ENCODE peak calls at places on chromosomes 11 and 22, in five cellular contexts. One of them, this sample, is unnamed.

GRCh38 chr11:102158151-102158734 is 48.0 kb downstream of the YAP1 start:
- ATAC-seq in CD4-positive, CD25-positive, alpha-beta regulatory T cell: no peak
- ATAC-seq in RWPE2: peak; percentile 48
- ATAC-seq in upper lobe of left lung: no peak
- ATAC-seq in body of pancreas: no peak
- ATAC-seq in this sample: no peak

GRCh38 chr22:22742641-22743040 is 98.2 kb downstream of the GGTLC2 start:
- ATAC-seq in CD4-positive, CD25-positive, alpha-beta regulatory T cell: no peak
- ATAC-seq in RWPE2: no peak
- ATAC-seq in upper lobe of left lung: no peak
- ATAC-seq in body of pancreas: no peak
- ATAC-seq in this sample: no peak

GRCh38 chr11:123219066-123219697 is 24.1 kb upstream of the CLMP start:
- ATAC-seq in CD4-positive, CD25-positive, alpha-beta regulatory T cell: no peak
- ATAC-seq in RWPE2: no peak
- ATAC-seq in upper lobe of left lung: peak; percentile 51
- ATAC-seq in body of pancreas: no peak
- ATAC-seq in this sample: peak; percentile 56

GRCh38 chr11:121561240-121561639 is 108.5 kb upstream of the SORL1-AS1 start:
- ATAC-seq in CD4-positive, CD25-positive, alpha-beta regulatory T cell: no peak
- ATAC-seq in RWPE2: no peak
- ATAC-seq in upper lobe of left lung: no peak
- ATAC-seq in body of pancreas: no peak
- ATAC-seq in this sample: no peak

GRCh38 chr11:76085321-76085720 is 121.0 kb downstream of the WNT11 start:
- ATAC-seq in CD4-positive, CD25-positive, alpha-beta regulatory T cell: no peak
- ATAC-seq in RWPE2: no peak
- ATAC-seq in upper lobe of left lung: no peak
- ATAC-seq in body of pancreas: no peak
- ATAC-seq in this sample: no peak

GRCh38 chr11:107043242-107043991 is 25.1 kb upstream of the GUCY1A2 start:
- ATAC-seq in CD4-positive, CD25-positive, alpha-beta regulatory T cell: no peak
- ATAC-seq in RWPE2: peak; percentile 88
- ATAC-seq in upper lobe of left lung: no peak
- ATAC-seq in body of pancreas: no peak
- ATAC-seq in this sample: no peak

GRCh38 chr22:50568626-50569025 is 5.9 kb upstream of the SYCE3 start:
- ATAC-seq in CD4-positive, CD25-positive, alpha-beta regulatory T cell: no peak
- ATAC-seq in RWPE2: no peak
- ATAC-seq in upper lobe of left lung: no peak
- ATAC-seq in body of pancreas: peak; percentile 64
- ATAC-seq in this sample: no peak

GRCh38 chr22:24976442-24977218 is 24.1 kb downstream of the KIAA1671 start:
- ATAC-seq in CD4-positive, CD25-positive, alpha-beta regulatory T cell: no peak
- ATAC-seq in RWPE2: peak; percentile 32
- ATAC-seq in upper lobe of left lung: no peak
- ATAC-seq in body of pancreas: no peak
- ATAC-seq in this sample: no peak

GRCh38 chr11:27621440-27622161 is 78.7 kb downstream of the BDNF start:
- ATAC-seq in CD4-positive, CD25-positive, alpha-beta regulatory T cell: no peak
- ATAC-seq in RWPE2: no peak
- ATAC-seq in upper lobe of left lung: no peak
- ATAC-seq in body of pancreas: no peak
- ATAC-seq in this sample: no peak

GRCh38 chr11:70159612-70160570 is 43.2 kb upstream of the FADD start:
- ATAC-seq in CD4-positive, CD25-positive, alpha-beta regulatory T cell: no peak
- ATAC-seq in RWPE2: peak; percentile 90
- ATAC-seq in upper lobe of left lung: no peak
- ATAC-seq in body of pancreas: no peak
- ATAC-seq in this sample: no peak

GRCh38 chr11:116830184-116830912 is 641 bp downstream of the APOC3 start:
- ATAC-seq in CD4-positive, CD25-positive, alpha-beta regulatory T cell: no peak
- ATAC-seq in RWPE2: no peak
- ATAC-seq in upper lobe of left lung: no peak
- ATAC-seq in body of pancreas: no peak
- ATAC-seq in this sample: no peak
- H3K4me3 ChIP-seq in CD4-positive, CD25-positive, alpha-beta regulatory T cell: no peak overlapping the region
- H3K4me3 ChIP-seq in RWPE2: no peak overlapping the region
- H3K4me3 ChIP-seq in upper lobe of left lung: no peak overlapping the region
- H3K4me3 ChIP-seq in body of pancreas: no peak overlapping the region
- H3K4me3 ChIP-seq in this sample: no peak overlapping the region

GRCh38 chr11:128728767-128729587 is 35.1 kb downstream of the FLI1 start:
- ATAC-seq in CD4-positive, CD25-positive, alpha-beta regulatory T cell: peak; percentile 42
- ATAC-seq in RWPE2: no peak
- ATAC-seq in upper lobe of left lung: no peak
- ATAC-seq in body of pancreas: no peak
- ATAC-seq in this sample: no peak
- H3K4me3 ChIP-seq in CD4-positive, CD25-positive, alpha-beta regulatory T cell: peak overlapping the region; percentile 77
- H3K4me3 ChIP-seq in RWPE2: no peak overlapping the region
- H3K4me3 ChIP-seq in upper lobe of left lung: no peak overlapping the region
- H3K4me3 ChIP-seq in body of pancreas: no peak overlapping the region
- H3K4me3 ChIP-seq in this sample: no peak overlapping the region

DNA sequence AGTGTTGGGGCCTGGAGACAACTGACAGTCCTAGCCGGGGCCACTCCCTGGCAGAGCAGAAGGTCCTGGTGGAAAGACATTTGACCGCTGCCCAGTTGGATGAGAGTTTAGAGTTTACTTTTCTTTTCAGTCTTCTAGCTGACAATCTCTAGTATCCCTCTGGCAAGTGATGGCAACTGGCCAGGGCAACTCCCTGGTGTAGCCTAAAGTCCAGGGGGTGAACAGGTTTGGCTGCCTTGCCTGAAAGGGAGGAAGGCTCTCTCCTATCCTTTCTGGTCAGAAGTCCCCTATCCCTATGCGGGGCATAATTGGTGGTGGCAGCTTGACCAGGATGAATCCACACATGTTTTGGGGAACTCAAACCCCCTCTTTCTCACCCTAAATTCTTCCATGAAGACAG is 16.8 kb upstream of the MSANTD2 start:
- ATAC-seq in CD4-positive, CD25-positive, alpha-beta regulatory T cell: no peak
- ATAC-seq in RWPE2: no peak
- ATAC-seq in upper lobe of left lung: no peak
- ATAC-seq in body of pancreas: no peak
- ATAC-seq in this sample: no peak
- H3K4me3 ChIP-seq in CD4-positive, CD25-positive, alpha-beta regulatory T cell: no peak overlapping the region
- H3K4me3 ChIP-seq in RWPE2: no peak overlapping the region
- H3K4me3 ChIP-seq in upper lobe of left lung: no peak overlapping the region
- H3K4me3 ChIP-seq in body of pancreas: no peak overlapping the region
- H3K4me3 ChIP-seq in this sample: no peak overlapping the region

GRCh38 chr11:8017071-8017470 is 29.9 kb downstream of the EIF3F start:
- ATAC-seq in CD4-positive, CD25-positive, alpha-beta regulatory T cell: no peak
- ATAC-seq in RWPE2: no peak
- ATAC-seq in upper lobe of left lung: no peak
- ATAC-seq in body of pancreas: no peak
- ATAC-seq in this sample: no peak

GRCh38 chr11:8019671-8020597 is 32.8 kb downstream of the EIF3F start:
- ATAC-seq in CD4-positive, CD25-positive, alpha-beta regulatory T cell: peak; percentile 12
- ATAC-seq in RWPE2: peak; percentile 13
- ATAC-seq in upper lobe of left lung: no peak
- ATAC-seq in body of pancreas: peak; percentile 43
- ATAC-seq in this sample: peak; percentile 35

GRCh38 chr11:8016396-8016949 is 29.3 kb downstream of the EIF3F start:
- ATAC-seq in CD4-positive, CD25-positive, alpha-beta regulatory T cell: no peak
- ATAC-seq in RWPE2: no peak
- ATAC-seq in upper lobe of left lung: no peak
- ATAC-seq in body of pancreas: no peak
- ATAC-seq in this sample: no peak

GRCh38 chr11:8017894-8018741 is 31.0 kb downstream of the EIF3F start:
- ATAC-seq in CD4-positive, CD25-positive, alpha-beta regulatory T cell: no peak
- ATAC-seq in RWPE2: no peak
- ATAC-seq in upper lobe of left lung: no peak
- ATAC-seq in body of pancreas: peak; percentile 25
- ATAC-seq in this sample: peak; percentile 52

DNA sequence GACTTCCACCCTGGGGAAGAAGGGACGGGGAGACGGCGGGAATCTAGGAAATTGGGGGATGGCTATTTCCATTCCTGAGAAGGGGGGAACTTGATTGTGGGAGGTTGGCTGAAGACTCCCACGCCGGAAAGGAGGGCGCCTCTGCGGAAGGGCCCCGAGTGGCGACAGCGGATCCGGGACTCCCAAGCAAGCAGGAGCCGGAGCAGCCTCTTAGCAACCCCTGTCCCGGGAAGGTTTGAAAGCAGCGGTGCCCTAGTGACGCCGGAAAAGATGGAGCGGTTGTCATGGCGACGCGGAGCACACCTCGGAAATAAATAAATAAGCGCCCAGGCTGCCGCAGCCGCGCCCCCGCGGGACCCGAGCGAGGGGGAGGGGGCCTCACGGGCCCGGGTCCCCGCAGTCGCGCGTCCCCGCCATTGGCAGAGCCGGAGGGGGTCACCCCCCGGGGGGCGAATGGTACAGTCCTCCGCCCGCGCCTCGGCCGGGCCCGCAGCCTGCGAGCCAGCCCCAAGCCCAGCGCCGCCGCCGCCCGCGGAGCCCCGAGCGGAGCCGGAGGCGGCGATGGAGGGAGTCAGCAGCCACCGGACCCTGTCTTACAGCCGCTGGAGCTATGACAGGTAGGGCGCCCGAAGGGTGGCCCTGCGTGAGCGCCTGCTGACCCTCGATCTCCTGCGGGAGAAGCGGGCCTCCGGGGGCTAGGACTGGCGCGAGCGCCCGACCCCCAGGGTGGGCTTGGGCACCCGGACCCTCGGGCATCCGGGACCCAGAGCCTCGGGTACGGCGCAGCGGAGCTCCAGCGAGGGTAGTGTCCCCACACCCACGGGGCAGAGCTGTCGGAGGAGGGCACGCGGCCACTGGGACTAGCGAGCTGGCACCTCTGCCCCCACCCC is 31.9 kb downstream of the EIF3F start:
- ATAC-seq in CD4-positive, CD25-positive, alpha-beta regulatory T cell: peak; percentile 63
- ATAC-seq in RWPE2: peak; percentile 73
- ATAC-seq in upper lobe of left lung: no peak
- ATAC-seq in body of pancreas: peak; percentile 66
- ATAC-seq in this sample: peak; percentile 85
- H3K4me3 ChIP-seq in CD4-positive, CD25-positive, alpha-beta regulatory T cell: peak overlapping the region; percentile 37
- H3K4me3 ChIP-seq in RWPE2: peak overlapping the region; percentile 33
- H3K4me3 ChIP-seq in upper lobe of left lung: peak overlapping the region; percentile 48
- H3K4me3 ChIP-seq in body of pancreas: peak overlapping the region; percentile 40
- H3K4me3 ChIP-seq in this sample: peak overlapping the region; percentile 85

GRCh38 chr11:503179-503981 is 3.7 kb downstream of the RNH1 start:
- ATAC-seq in CD4-positive, CD25-positive, alpha-beta regulatory T cell: no peak
- ATAC-seq in RWPE2: no peak
- ATAC-seq in upper lobe of left lung: no peak
- ATAC-seq in body of pancreas: no peak
- ATAC-seq in this sample: no peak
- H3K4me3 ChIP-seq in CD4-positive, CD25-positive, alpha-beta regulatory T cell: no peak overlapping the region
- H3K4me3 ChIP-seq in RWPE2: no peak overlapping the region
- H3K4me3 ChIP-seq in upper lobe of left lung: peak overlapping the region; percentile 42
- H3K4me3 ChIP-seq in body of pancreas: no peak overlapping the region
- H3K4me3 ChIP-seq in this sample: peak overlapping the region; percentile 46